ENCODE peak calls at places on chromosomes 11 and 22, in four cellular contexts. H is H1, Y is K562, J is A549. A is an unnamed sample.

GRCh38 chr22:26431151-26431995 is 2.3 kb downstream of the ASPHD2 start:
- DNase-seq in H (no peak), Y (no peak), J (no peak), A (peak)

GRCh38 chr22:34914871-34915270 is 151.1 kb upstream of the ISX start:
- DNase-seq in H (no peak), Y (no peak), J (no peak), A (no peak)

GRCh38 chr11:92663539-92663938 is 305.9 kb upstream of the MTNR1B start:
- DNase-seq in H (no peak), Y (no peak), J (no peak), A (no peak)

GRCh38 chr11:36447947-36448346 is 62.1 kb downstream of the TRAF6 start:
- DNase-seq in H (no peak), Y (no peak), J (no peak), A (no peak)

GRCh38 chr11:47241740-47242400 is 6.7 kb downstream of the ACP2 start:
- DNase-seq in H (no peak), Y (no peak), J (no peak), A (no peak)

GRCh38 chr11:114081641-114082414 is 22.3 kb downstream of the ZBTB16 start:
- DNase-seq in H (no peak), Y (no peak), J (no peak), A (no peak)

GRCh38 chr22:41352058-41352457 is 29.7 kb upstream of the TEF start:
- DNase-seq in H (no peak), Y (no peak), J (peak), A (no peak)

GRCh38 chr11:105647780-105648179 is 37.9 kb downstream of the GRIA4 start:
- DNase-seq in H (no peak), Y (no peak), J (no peak), A (no peak)

GRCh38 chr22:39718921-39719320 is 148.4 kb downstream of the CACNA1I start:
- DNase-seq in H (no peak), Y (no peak), J (no peak), A (no peak)

GRCh38 chr11:18669211-18669593 is 29.4 kb upstream of the TMEM86A start:
- DNase-seq in H (no peak), Y (no peak), J (no peak), A (no peak)

GRCh38 chr11:118672865-118673264 is 6.6 kb downstream of the TREH start:
- DNase-seq in H (no peak), Y (no peak), J (no peak), A (no peak)

GRCh38 chr22:28111501-28111900 is 192.4 kb upstream of the PITPNB start:
- DNase-seq in H (no peak), Y (no peak), J (no peak), A (no peak)

GRCh38 chr22:39959640-39960447 is at the start of gene TMA7B:
- DNase-seq in H (no peak), Y (peak), J (peak), A (no peak)

GRCh38 chr22:47030881-47031627 is 268.6 kb downstream of the TBC1D22A start:
- DNase-seq in H (no peak), Y (no peak), J (no peak), A (no peak)

GRCh38 chr22:46528121-46528610 is 9.3 kb downstream of the CELSR1 start:
- DNase-seq in H (no peak), Y (no peak), J (peak), A (no peak)

GRCh38 chr22:17910561-17911311 is 113.6 kb downstream of the MICAL3 start:
- DNase-seq in H (no peak), Y (peak), J (peak), A (no peak)

GRCh38 chr11:5364214-5364613 is 12.9 kb downstream of the OR51B6 start:
- DNase-seq in H (no peak), Y (no peak), J (no peak), A (no peak)

GRCh38 chr11:43217856-43218255 is 93.9 kb upstream of the API5 start:
- DNase-seq in H (no peak), Y (no peak), J (no peak), A (no peak)

GRCh38 chr22:29704528-29705285 is 15.1 kb upstream of the CABP7 start:
- DNase-seq in H (no peak), Y (no peak), J (no peak), A (no peak)

GRCh38 chr11:101860694-101861371 is 54.0 kb upstream of the CEP126 start:
- DNase-seq in H (peak), Y (peak), J (peak), A (no peak)

GRCh38 chr22:17172172-17172833 is 13.2 kb upstream of the HDHD5 start:
- DNase-seq in H (no peak), Y (no peak), J (no peak), A (no peak)

GRCh38 chr11:103897156-103897555 is 139.3 kb upstream of the DDI1 start:
- DNase-seq in H (no peak), Y (no peak), J (no peak), A (no peak)

GRCh38 chr11:97890466-97890865 is 1130.3 kb upstream of the CNTN5 start:
- DNase-seq in H (no peak), Y (no peak), J (no peak), A (no peak)

GRCh38 chr11:15579287-15580001 is 464.7 kb downstream of the INSC start:
- DNase-seq in H (no peak), Y (no peak), J (no peak), A (no peak)

GRCh38 chr22:49774499-49775151 is 53.0 kb downstream of the BRD1 start:
- DNase-seq in H (no peak), Y (no peak), J (no peak), A (no peak)

GRCh38 chr22:17638182-17638431 is 450 bp upstream of the BCL2L13 start:
- DNase-seq in H (no peak), Y (no peak), J (peak), A (no peak)

GRCh38 chr22:21591695-21592094 is 24.2 kb downstream of the UBE2L3 start:
- DNase-seq in H (no peak), Y (no peak), J (no peak), A (no peak)

GRCh38 chr11:73323464-73323863 is 15.4 kb downstream of the ARHGEF17 start:
- DNase-seq in H (no peak), Y (no peak), J (no peak), A (no peak)

DNA sequence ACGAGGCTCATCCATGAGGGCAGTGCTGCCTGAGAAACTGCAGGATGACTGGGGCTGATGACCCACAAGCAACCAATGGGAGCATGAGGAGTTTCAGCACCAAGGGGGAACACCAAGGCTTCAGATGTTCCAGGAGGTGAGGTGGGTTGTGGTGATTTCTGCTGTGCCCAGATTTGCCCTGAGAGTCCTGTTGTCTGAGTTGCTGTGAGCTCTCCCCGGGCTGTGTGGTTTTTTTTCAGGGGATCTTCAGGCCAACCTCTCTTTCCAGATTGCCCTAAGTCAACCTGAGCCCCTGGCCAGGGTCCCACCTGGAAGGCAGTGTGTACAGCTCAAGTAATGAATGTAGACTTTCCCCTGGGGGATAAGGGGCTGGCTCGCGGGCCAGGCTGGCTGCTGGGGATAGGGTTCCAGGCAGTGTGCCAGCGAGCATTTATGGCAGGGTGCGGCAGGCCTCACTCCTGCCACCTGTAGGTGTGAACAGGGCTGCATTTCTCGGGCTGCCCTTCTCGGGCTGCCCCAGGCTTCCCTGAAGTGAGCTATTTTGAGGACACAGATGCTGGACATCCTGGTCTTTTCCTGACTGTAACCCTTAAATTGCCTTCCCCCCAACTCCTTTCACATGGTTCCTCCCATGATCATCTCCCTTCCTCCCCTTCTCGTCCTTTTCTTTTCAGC is 9.8 kb downstream of the SLC22A6 start:
- DNase-seq in H (peak), Y (peak), J (peak), A (no peak)
- TF ChIP-seq USF2 in H (no peak), Y (no peak), J (no peak), A (no peak)

GRCh38 chr22:44406581-44407403 is 91.2 kb downstream of the RTL6 start:
- DNase-seq in H (peak), Y (no peak), J (no peak), A (no peak)
- TF ChIP-seq HDAC2 in H (no peak), Y (no peak), J (no peak), A (no peak)

DNA sequence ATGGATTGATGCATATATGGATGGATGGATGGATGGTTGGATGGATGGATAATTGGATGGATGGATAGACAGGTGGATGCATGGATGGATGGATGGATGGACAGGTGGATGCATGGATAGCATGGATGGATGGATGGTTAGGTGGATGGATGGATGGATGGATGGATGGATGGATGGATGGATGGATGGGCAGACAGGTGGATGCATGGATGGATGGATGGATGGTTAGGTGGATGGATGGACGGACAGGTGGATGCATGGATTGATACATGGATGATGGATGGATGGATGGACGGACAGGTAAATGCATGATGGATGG is 52.5 kb downstream of the MACROD1 start:
- DNase-seq in H (no peak), Y (no peak), J (no peak), A (no peak)
- TF ChIP-seq USF2 in H (no peak), Y (no peak), J (no peak), A (no peak)

GRCh38 chr11:44651535-44652130 is 75.1 kb upstream of the TSPAN18 start:
- DNase-seq in H (no peak), Y (no peak), J (no peak), A (no peak)
- TF ChIP-seq HDAC2 in H (no peak), Y (no peak), J (no peak), A (no peak)

GRCh38 chr22:31276426-31277167 is 15.7 kb downstream of the PIK3IP1 start:
- DNase-seq in H (no peak), Y (no peak), J (no peak), A (no peak)
- TF ChIP-seq USF2 in H (no peak), Y (no peak), J (no peak), A (no peak)